ENCODE peak calls at places on chromosomes 2 and 18, in ten cellular contexts. F is mesothelial cell of epicardium, G is GM20000, Y is left ventricle myocardium inferior, W is uterus, V is tibial artery, B is A549, U is testis, X is cardiac fibroblast, O is GM23338. T is an unnamed sample.
A peak's percentile ranks its signal among the peaks of the same experiment; 100 is the strongest.

GRCh38 chr2:156562136-156562535 is 126.0 kb downstream of the GPD2 start:
- DNase-seq in B (no peak), U (no peak), V (no peak), F (no peak), Y (no peak), O (no peak), W (no peak), G (no peak), X (no peak), T (no peak)

GRCh38 chr18:79792096-79792987 is 5.4 kb upstream of the KCNG2 start:
- DNase-seq in F (no peak), W (no peak), O (no peak), X (no peak), B (no peak), Y (peak; percentile 13), G (no peak), V (no peak), U (no peak), T (no peak)

GRCh38 chr2:26245810-26246209 is 1.1 kb downstream of the HADHB start:
- DNase-seq in U (no peak), G (peak; percentile 56), F (no peak), V (no peak), Y (no peak), X (peak; percentile 15), W (no peak), B (no peak), O (no peak), T (peak; percentile 66)

GRCh38 chr2:159933727-159934049 is 128.7 kb downstream of the PLA2R1 start:
- DNase-seq in V (no peak), O (no peak), Y (no peak), U (no peak), G (peak; percentile 7), X (no peak), B (no peak), W (no peak), F (no peak), T (peak; percentile 27)

GRCh38 chr2:33788044-33788443 is 188.9 kb upstream of the FAM98A start:
- DNase-seq in O (no peak), F (no peak), B (no peak), Y (no peak), G (no peak), W (no peak), X (no peak), U (no peak), V (no peak), T (no peak)

GRCh38 chr18:78390348-78390929 is 589.2 kb upstream of the SALL3 start:
- DNase-seq in V (no peak), X (no peak), W (no peak), Y (no peak), G (no peak), B (no peak), O (no peak), F (no peak), U (no peak), T (no peak)

GRCh38 chr18:3931542-3932112 is 481.7 kb downstream of the TGIF1 start:
- DNase-seq in V (no peak), Y (no peak), O (no peak), B (no peak), G (no peak), X (no peak), W (no peak), F (no peak), U (no peak), T (no peak)

GRCh38 chr2:153823880-153824279 is 47.8 kb upstream of the GALNT13 start:
- DNase-seq in Y (no peak), X (peak; percentile 2), G (no peak), F (no peak), O (no peak), B (no peak), U (no peak), V (no peak), W (no peak), T (no peak)

GRCh38 chr2:241692448-241692847 is 5.8 kb upstream of the DTYMK start:
- DNase-seq in X (peak; percentile 83), Y (no peak), B (no peak), F (no peak), O (no peak), G (no peak), W (no peak), U (no peak), V (no peak), T (no peak)

GRCh38 chr2:46981662-46982351 is 66.2 kb upstream of the MCFD2 start:
- DNase-seq in V (no peak), X (no peak), O (no peak), Y (no peak), U (no peak), F (no peak), W (no peak), B (no peak), G (no peak), T (no peak)

GRCh38 chr18:666177-666576 is 8.7 kb downstream of the TYMS start:
- DNase-seq in B (no peak), V (no peak), W (no peak), Y (no peak), G (no peak), X (no peak), O (peak; percentile 61), F (no peak), U (no peak), T (no peak)

GRCh38 chr2:68292108-68292710 is 27.5 kb downstream of the CNRIP1 start:
- DNase-seq in B (peak; percentile 34), Y (no peak), O (peak; percentile 71), U (no peak), F (no peak), G (peak; percentile 27), V (no peak), X (peak; percentile 37), W (no peak), T (peak; percentile 42)

GRCh38 chr18:45920367-45920766 is 46.8 kb downstream of the EPG5 start:
- DNase-seq in U (peak; percentile 78), B (no peak), W (peak; percentile 32), Y (peak; percentile 86), F (no peak), G (no peak), O (no peak), V (peak; percentile 83), X (peak; percentile 90), T (no peak)

GRCh38 chr18:45910405-45911023 is 56.6 kb downstream of the EPG5 start:
- DNase-seq in X (peak; percentile 61), F (no peak), V (no peak), G (peak; percentile 59), Y (peak; percentile 30), U (peak; percentile 44), W (no peak), B (peak; percentile 46), O (peak; percentile 81), T (peak; percentile 71)

GRCh38 chr18:45913276-45913675 is 53.9 kb downstream of the EPG5 start:
- DNase-seq in G (no peak), U (no peak), O (no peak), W (no peak), F (no peak), V (no peak), X (no peak), B (no peak), Y (no peak), T (no peak)

DNA sequence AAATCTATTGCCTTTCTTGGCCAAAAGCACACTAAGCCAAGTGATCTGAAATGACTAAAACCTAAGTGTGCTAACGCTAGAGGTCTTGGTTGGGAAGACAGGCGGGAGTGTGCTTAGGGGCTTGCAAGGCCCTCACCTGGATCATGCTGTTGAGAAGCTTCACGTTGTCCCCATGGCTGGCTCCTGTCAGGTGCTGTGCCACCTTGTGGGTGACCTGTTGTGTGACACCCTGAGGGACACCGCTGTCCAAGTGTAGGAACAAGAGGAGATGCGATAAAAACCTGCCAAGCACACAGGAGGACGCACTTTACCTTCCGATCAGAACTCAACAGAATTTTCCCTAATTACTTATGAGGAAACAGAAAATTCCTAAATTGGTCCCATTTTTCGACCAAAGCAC is 50.8 kb downstream of the EPG5 start:
- DNase-seq in U (no peak), V (no peak), B (no peak), W (no peak), X (no peak), F (no peak), Y (no peak), G (no peak), O (peak; percentile 22), T (no peak)
- TF ChIP-seq CTCF in U (no peak), V (no peak), B (no peak), W (no peak), X (no peak), F (no peak), Y (no peak), G (no peak), O (peak; percentile 35), T (no peak)

GRCh38 chr2:10157293-10157692 is 34.8 kb downstream of the RRM2 start:
- DNase-seq in Y (no peak), W (no peak), X (no peak), V (no peak), G (no peak), O (no peak), B (peak; percentile 44), F (no peak), U (no peak), T (no peak)
- TF ChIP-seq CTCF in Y (no peak), W (no peak), X (no peak), V (no peak), G (no peak), O (peak; percentile 8), B (no peak), F (no peak), U (no peak), T (no peak)

GRCh38 chr2:231410293-231411004 is 14.9 kb downstream of the B3GNT7 start:
- DNase-seq in O (peak; percentile 94), F (no peak), Y (no peak), G (no peak), X (no peak), V (no peak), B (no peak), W (no peak), U (no peak), T (no peak)
- TF ChIP-seq CTCF in O (peak; percentile 90), F (peak; percentile 27), Y (no peak), G (no peak), X (peak; percentile 49), V (no peak), B (no peak), W (no peak), U (peak; percentile 23), T (no peak)

GRCh38 chr2:17573085-17573805 is 32.7 kb downstream of the VSNL1 start:
- DNase-seq in V (no peak), W (no peak), U (no peak), F (no peak), B (no peak), O (peak; percentile 43), Y (no peak), G (peak; percentile 12), X (peak; percentile 25), T (peak; percentile 34)
- TF ChIP-seq CTCF in V (no peak), W (no peak), U (no peak), F (no peak), B (no peak), O (peak; percentile 61), Y (peak; percentile 28), G (no peak), X (no peak), T (no peak)

T was measured in GM13976.